ENCODE peak calls at places on chromosomes 6 and 20, in ten cellular contexts. N is astrocyte, F is heart right ventricle, J is cardiac muscle cell, X is right lobe of liver, Z is GM12878, U is tibial nerve, Q is PC-3, P is PC-9, C is prostate gland. L is an unnamed sample.

GRCh38 chr6:18491303-18492090 is 104.3 kb downstream of the RNF144B start:
- DNase-seq in N (peak; percentile 68), F (no peak), J (no peak), X (no peak), Z (no peak), U (no peak), Q (peak; percentile 42), P (peak; percentile 76), C (peak; percentile 68), L (no peak)

GRCh38 chr20:6686171-6686570 is 81.3 kb upstream of the BMP2 start:
- DNase-seq in N (no peak), F (no peak), J (no peak), X (no peak), Z (no peak), U (no peak), Q (no peak), P (no peak), C (no peak), L (no peak)

GRCh38 chr6:34514593-34515472 is 41.3 kb downstream of the SPDEF start:
- DNase-seq in N (peak; percentile 50), F (no peak), J (peak; percentile 39), X (no peak), Z (no peak), U (peak; percentile 22), Q (no peak), P (no peak), C (no peak), L (no peak)

GRCh38 chr6:52650946-52651345 is 20.0 kb upstream of the TMEM14A start:
- DNase-seq in N (no peak), F (no peak), J (no peak), X (no peak), Z (no peak), U (no peak), Q (no peak), P (no peak), C (no peak), L (no peak)

GRCh38 chr20:409697-410559 is 1.8 kb downstream of the RBCK1 start:
- DNase-seq in N (no peak), F (no peak), J (no peak), X (peak; percentile 80), Z (no peak), U (no peak), Q (no peak), P (no peak), C (no peak), L (no peak)

GRCh38 chr20:54067606-54068174 is 2.7 kb downstream of the BCAS1 start:
- DNase-seq in N (peak; percentile 65), F (no peak), J (peak; percentile 90), X (peak; percentile 72), Z (peak; percentile 75), U (no peak), Q (peak; percentile 100), P (peak; percentile 99), C (peak; percentile 48), L (no peak)

GRCh38 chr20:49882171-49882970 is 33.0 kb downstream of the SPATA2 start:
- DNase-seq in N (no peak), F (no peak), J (no peak), X (no peak), Z (no peak), U (no peak), Q (no peak), P (no peak), C (no peak), L (no peak)

GRCh38 chr6:116438590-116439448 is 22.4 kb upstream of the CALHM6 start:
- DNase-seq in N (no peak), F (no peak), J (no peak), X (no peak), Z (no peak), U (no peak), Q (no peak), P (no peak), C (no peak), L (no peak)

GRCh38 chr20:25361287-25361683 is 29.4 kb downstream of the ABHD12 start:
- DNase-seq in N (peak; percentile 61), F (no peak), J (no peak), X (no peak), Z (no peak), U (no peak), Q (no peak), P (peak; percentile 42), C (no peak), L (no peak)

GRCh38 chr20:41249781-41250281 is 67.7 kb downstream of the ZHX3 start:
- DNase-seq in N (peak; percentile 25), F (no peak), J (peak; percentile 22), X (no peak), Z (no peak), U (no peak), Q (peak; percentile 25), P (no peak), C (no peak), L (no peak)

GRCh38 chr6:170178561-170179477 is 112.1 kb downstream of the DLL1 start:
- DNase-seq in N (peak; percentile 63), F (no peak), J (no peak), X (peak; percentile 88), Z (no peak), U (no peak), Q (peak; percentile 93), P (no peak), C (peak; percentile 88), L (no peak)
- TF ChIP-seq CTCF in N (no peak), F (no peak), J (peak; percentile 10), X (no peak), Z (no peak), U (no peak), Q (no peak), P (no peak), C (peak; percentile 8), L (no peak)

GRCh38 chr6:42751055-42751454 is 5.2 kb upstream of the TBCC start:
- DNase-seq in N (no peak), F (no peak), J (no peak), X (no peak), Z (no peak), U (no peak), Q (no peak), P (no peak), C (no peak), L (no peak)

GRCh38 chr6:42758756-42759430 is 13.0 kb upstream of the TBCC start:
- DNase-seq in N (no peak), F (no peak), J (no peak), X (no peak), Z (no peak), U (no peak), Q (no peak), P (no peak), C (no peak), L (no peak)

GRCh38 chr6:42754759-42755158 is 8.9 kb upstream of the TBCC start:
- DNase-seq in N (no peak), F (no peak), J (no peak), X (no peak), Z (no peak), U (no peak), Q (no peak), P (no peak), C (no peak), L (no peak)

GRCh38 chr6:42761287-42762067 is 15.6 kb upstream of the TBCC start:
- DNase-seq in N (no peak), F (no peak), J (no peak), X (no peak), Z (no peak), U (no peak), Q (no peak), P (no peak), C (no peak), L (no peak)

DNA sequence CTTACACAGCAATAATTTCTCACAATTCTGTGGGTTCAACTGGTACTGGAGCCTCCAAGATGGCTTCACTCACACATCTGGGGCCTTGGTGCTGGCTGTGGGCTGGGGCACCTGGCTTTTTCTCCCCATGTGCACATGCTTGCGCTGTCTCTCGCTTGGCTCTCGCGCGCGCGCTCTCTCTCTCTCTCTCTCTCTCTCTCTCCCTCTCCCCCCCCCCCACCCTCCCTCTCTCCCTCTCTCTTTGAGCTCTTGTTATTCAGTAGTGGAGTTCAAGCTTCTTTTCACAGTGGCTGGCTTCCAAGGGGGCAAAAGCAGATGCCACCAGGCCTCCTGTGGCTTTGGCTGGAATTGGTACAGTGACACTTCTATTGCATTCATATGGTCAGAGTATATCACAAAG is 10.8 kb upstream of the TBCC start:
- DNase-seq in N (no peak), F (no peak), J (no peak), X (no peak), Z (no peak), U (no peak), Q (no peak), P (no peak), C (no peak), L (no peak)
- H3K27ac ChIP-seq in N (no peak overlapping the region), F (no peak overlapping the region), J (no peak overlapping the region), X (no peak overlapping the region), Z (no peak overlapping the region), U (no peak overlapping the region), Q (no peak overlapping the region), P (no peak overlapping the region), C (no peak overlapping the region), L (no peak overlapping the region)

GRCh38 chr20:13947719-13948118 is 42.7 kb downstream of the SEL1L2 start:
- DNase-seq in N (no peak), F (no peak), J (no peak), X (no peak), Z (no peak), U (no peak), Q (no peak), P (no peak), C (no peak), L (no peak)

DNA sequence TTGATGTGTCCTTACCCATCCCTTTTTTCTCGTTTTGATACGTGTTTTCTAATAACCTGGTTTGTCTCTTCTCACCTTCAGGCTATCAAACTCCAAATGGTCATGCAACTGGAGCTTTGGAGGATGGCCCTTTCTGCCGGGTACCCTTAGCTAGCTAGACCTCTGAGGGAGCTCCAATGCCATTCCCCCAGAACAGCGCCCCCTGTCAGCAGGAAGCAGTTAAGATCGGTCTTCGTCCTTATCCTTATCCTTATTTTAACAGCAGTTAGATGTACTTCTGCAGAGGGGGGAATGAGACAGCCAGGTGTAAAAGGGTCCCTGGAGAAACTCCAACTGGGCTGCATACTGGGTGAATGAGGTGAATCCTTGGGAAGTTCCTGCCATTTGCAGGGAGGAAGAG is 37.2 kb downstream of the SEL1L2 start:
- DNase-seq in N (no peak), F (no peak), J (no peak), X (no peak), Z (no peak), U (no peak), Q (no peak), P (no peak), C (no peak), L (no peak)
- TF ChIP-seq CTCF in N (no peak), F (no peak), J (no peak), X (no peak), Z (peak; percentile 30), U (no peak), Q (peak; percentile 49), P (peak; percentile 36), C (no peak), L (no peak)

DNA sequence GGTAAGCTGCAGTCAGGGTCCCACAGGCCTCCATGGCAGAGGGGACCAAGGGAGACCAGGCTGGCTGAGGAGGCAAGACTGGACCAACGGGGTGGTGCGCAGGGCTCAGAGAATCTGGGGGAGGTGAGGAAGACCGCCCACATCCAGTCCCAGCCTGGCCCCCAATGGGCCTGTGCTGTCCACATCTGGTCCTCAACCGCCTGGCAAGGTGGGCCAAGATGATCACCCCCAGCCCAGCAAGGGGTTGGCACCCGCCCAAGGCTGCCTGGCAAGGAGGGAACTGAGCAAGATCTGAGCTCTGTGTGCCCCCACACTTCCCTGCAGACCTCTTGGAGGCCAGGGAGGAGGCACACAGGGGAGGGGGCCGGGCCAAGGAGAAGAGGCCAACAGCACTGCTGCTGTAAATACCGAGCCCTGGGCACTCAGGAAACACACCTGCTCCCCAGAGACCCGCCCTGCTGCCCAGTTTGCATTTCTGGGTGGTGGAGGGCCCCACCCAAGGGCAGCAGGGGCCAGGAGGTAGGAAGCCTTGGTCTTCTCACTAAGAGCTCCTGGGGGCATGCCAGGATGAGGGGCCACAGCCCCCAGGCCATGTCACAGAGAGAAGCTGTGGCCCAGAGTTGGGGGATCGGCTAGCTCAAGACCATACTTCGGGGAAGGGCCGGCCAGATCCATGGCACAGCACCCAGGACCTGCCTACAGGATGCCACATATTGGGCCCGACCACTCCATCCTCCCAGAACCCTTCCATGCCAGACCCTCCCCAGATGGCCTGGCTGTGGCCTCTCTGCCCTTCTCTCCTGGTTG is 109.6 kb downstream of the ASXL1 start:
- DNase-seq in N (no peak), F (no peak), J (no peak), X (no peak), Z (no peak), U (no peak), Q (no peak), P (no peak), C (no peak), L (no peak)
- H3K27ac ChIP-seq in N (no peak overlapping the region), F (peak overlapping the region; percentile 78), J (peak overlapping the region; percentile 22), X (peak overlapping the region; percentile 76), Z (no peak overlapping the region), U (peak overlapping the region; percentile 11), Q (no peak overlapping the region), P (no peak overlapping the region), C (no peak overlapping the region), L (peak overlapping the region; percentile 53)

L was measured in CD4-positive, alpha-beta T cell.